ENCODE peak calls at places on chromosome 10, in five cellular contexts. N is cardiac fibroblast, M is testis, Q is EL, P is NCI-H1092 treated with DMSO at 0.1 percent for 48 hours. H is an unnamed sample.

GRCh38 chr10:19412531-19412930 is 363.9 kb downstream of the MALRD1 start:
- DNase-seq in Q (no peak), N (peak), P (no peak), M (peak), H (no peak)

GRCh38 chr10:117914330-117914729 is 132.4 kb downstream of the RAB11FIP2 start:
- DNase-seq in Q (no peak), M (no peak), P (no peak), N (no peak), H (no peak)

GRCh38 chr10:97117372-97117771 is 68.4 kb downstream of the SLIT1 start:
- DNase-seq in M (no peak), P (peak), N (no peak), Q (no peak), H (no peak)

GRCh38 chr10:37552881-37553280 is 304.5 kb downstream of the ZNF248 start:
- DNase-seq in Q (no peak), P (no peak), M (no peak), N (no peak), H (no peak)

GRCh38 chr10:127115086-127115485 is 81.3 kb downstream of the INSYN2A start:
- DNase-seq in N (no peak), P (no peak), M (no peak), Q (no peak), H (no peak)

GRCh38 chr10:62735464-62736188 is 68.9 kb upstream of the ADO start:
- DNase-seq in P (no peak), M (no peak), N (peak), Q (peak), H (peak)

GRCh38 chr10:310371-310770 is 175.1 kb downstream of the ZMYND11 start:
- DNase-seq in Q (no peak), M (no peak), N (peak), P (no peak), H (no peak)

GRCh38 chr10:97089209-97089865 is 96.4 kb downstream of the SLIT1 start:
- DNase-seq in N (no peak), P (no peak), M (no peak), Q (no peak), H (no peak)

GRCh38 chr10:48450811-48451466 is 144.5 kb downstream of the MAPK8 start:
- DNase-seq in M (no peak), N (no peak), P (no peak), Q (no peak), H (no peak)

GRCh38 chr10:133087679-133088523 is at the start of gene ADGRA1:
- DNase-seq in P (peak), M (peak), N (no peak), Q (no peak), H (no peak)

GRCh38 chr10:110326351-110327032 is 21.8 kb upstream of the SMNDC1 start:
- DNase-seq in N (peak), P (no peak), Q (peak), M (no peak), H (peak)

GRCh38 chr10:70549962-70550845 is 52.3 kb downstream of the PRF1 start:
- DNase-seq in Q (peak), P (peak), M (peak), N (peak), H (peak)

GRCh38 chr10:107653832-107654287 is 489.4 kb upstream of the SORCS1 start:
- DNase-seq in M (peak), P (no peak), Q (peak), N (peak), H (peak)

GRCh38 chr10:37067576-37067975 is 57.8 kb upstream of the ANKRD30A start:
- DNase-seq in N (no peak), P (no peak), M (no peak), Q (no peak), H (no peak)